ENCODE peak calls at places on chromosome 17, in eight cellular contexts. C is NCI-H1092, A is Calu3, S is astrocyte, X is iPS DF 19.7, L is Right ventricle myocardium superior, J is body of pancreas, R is A549. P is an unnamed sample.

GRCh38 chr17:18958611-18959010 is 6.6 kb downstream of the SLC5A10 start:
- DNase-seq in C (no peak), A (no peak), S (no peak), X (no peak), L (peak), J (no peak), R (no peak), P (no peak)

GRCh38 chr17:27762527-27763305 is 37.6 kb downstream of the NOS2 start:
- DNase-seq in C (no peak), A (no peak), S (peak), X (no peak), L (peak), J (no peak), R (peak), P (peak)

GRCh38 chr17:14143678-14144077 is 74.4 kb downstream of the COX10 start:
- DNase-seq in C (peak), A (peak), S (peak), X (no peak), L (no peak), J (peak), R (no peak), P (no peak)

GRCh38 chr17:74759941-74760340 is 11.5 kb downstream of the NHERF1 start:
- DNase-seq in C (no peak), A (peak), S (no peak), X (no peak), L (no peak), J (peak), R (no peak), P (no peak)

GRCh38 chr17:3682033-3682432 is 13.4 kb downstream of the EMC6 start:
- DNase-seq in C (no peak), A (no peak), S (no peak), X (no peak), L (no peak), J (no peak), R (no peak), P (no peak)

GRCh38 chr17:82615084-82616020 is 32.9 kb downstream of the WDR45B start:
- DNase-seq in C (no peak), A (no peak), S (no peak), X (no peak), L (no peak), J (no peak), R (peak), P (no peak)

GRCh38 chr17:21125862-21126261 is 902 bp upstream of the DHRS7B start:
- DNase-seq in C (no peak), A (no peak), S (no peak), X (no peak), L (no peak), J (no peak), R (no peak), P (no peak)

GRCh38 chr17:74419862-74420492 is 11.9 kb upstream of the GPRC5C start:
- DNase-seq in C (no peak), A (no peak), S (no peak), X (no peak), L (no peak), J (peak), R (no peak), P (no peak)

GRCh38 chr17:75813081-75814020 is 28.7 kb downstream of the UNK start:
- DNase-seq in C (no peak), A (no peak), S (no peak), X (no peak), L (peak), J (no peak), R (no peak), P (no peak)